ENCODE peak calls at places on chromosome 14, in ten cellular contexts. H, Z, O, B, R, U, W, K, L and G are unnamed samples.

GRCh38 chr14:99972748-99973466 is 92.3 kb upstream of the EVL start:
- DNase-seq in H (no peak), Z (no peak), O (no peak), B (no peak), R (no peak), U (no peak), W (no peak), K (no peak), L (peak; percentile 14), G (no peak)

GRCh38 chr14:99939421-99939820 is 125.8 kb upstream of the EVL start:
- DNase-seq in H (no peak), Z (no peak), O (no peak), B (no peak), R (no peak), U (no peak), W (no peak), K (no peak), L (no peak), G (no peak)

GRCh38 chr14:102900631-102901571 is 21.6 kb upstream of the AMN start:
- DNase-seq in H (no peak), Z (no peak), O (no peak), B (no peak), R (no peak), U (no peak), W (no peak), K (no peak), L (no peak), G (no peak)

GRCh38 chr14:53883739-53884138 is 72.9 kb downstream of the BMP4 start:
- DNase-seq in H (no peak), Z (no peak), O (no peak), B (no peak), R (no peak), U (no peak), W (no peak), K (no peak), L (no peak), G (no peak)

GRCh38 chr14:104149617-104150141 is 11.3 kb downstream of the KIF26A start:
- DNase-seq in H (peak; percentile 75), Z (no peak), O (no peak), B (peak; percentile 62), R (no peak), U (no peak), W (no peak), K (no peak), L (peak; percentile 27), G (no peak)

GRCh38 chr14:32820686-32821085 is 118.0 kb upstream of the NPAS3 start:
- DNase-seq in H (no peak), Z (no peak), O (no peak), B (peak; percentile 55), R (no peak), U (no peak), W (no peak), K (peak; percentile 43), L (no peak), G (no peak)

GRCh38 chr14:97602438-97603117 is 805.4 kb downstream of the VRK1 start:
- DNase-seq in H (no peak), Z (no peak), O (no peak), B (peak; percentile 3), R (no peak), U (no peak), W (no peak), K (no peak), L (no peak), G (peak; percentile 75)

GRCh38 chr14:87152701-87153100 is 840.3 kb downstream of the GALC start:
- DNase-seq in H (no peak), Z (no peak), O (no peak), B (no peak), R (peak; percentile 2), U (no peak), W (no peak), K (no peak), L (no peak), G (no peak)

GRCh38 chr14:92610849-92611271 is 97.3 kb downstream of the RIN3 start:
- DNase-seq in H (no peak), Z (no peak), O (no peak), B (no peak), R (no peak), U (no peak), W (no peak), K (no peak), L (no peak), G (no peak)
- H3K27ac ChIP-seq in H (peak overlapping the region; percentile 42), Z (no peak overlapping the region), O (no peak overlapping the region), B (no peak overlapping the region), R (no peak overlapping the region), U (no peak overlapping the region), W (no peak overlapping the region), K (no peak overlapping the region), L (no peak overlapping the region), G (no peak overlapping the region)

GRCh38 chr14:105480807-105481801 is 5.6 kb upstream of the CRIP1 start:
- DNase-seq in H (peak; percentile 96), Z (peak; percentile 91), O (peak; percentile 97), B (peak; percentile 92), R (peak; percentile 89), U (peak; percentile 84), W (peak; percentile 81), K (peak; percentile 91), L (peak; percentile 93), G (peak; percentile 96)

GRCh38 chr14:105482486-105483110 is 4.1 kb upstream of the CRIP1 start:
- DNase-seq in H (no peak), Z (no peak), O (no peak), B (no peak), R (no peak), U (no peak), W (no peak), K (no peak), L (no peak), G (no peak)

GRCh38 chr14:105480165-105480564 is 5.5 kb downstream of the CRIP2 start:
- DNase-seq in H (no peak), Z (no peak), O (no peak), B (peak; percentile 24), R (no peak), U (no peak), W (no peak), K (no peak), L (no peak), G (no peak)

GRCh38 chr14:105483300-105484068 is 3.2 kb upstream of the CRIP1 start:
- DNase-seq in H (no peak), Z (no peak), O (no peak), B (peak; percentile 63), R (no peak), U (no peak), W (no peak), K (no peak), L (no peak), G (no peak)

GRCh38 chr14:105481886-105482454 is 4.7 kb upstream of the CRIP1 start:
- DNase-seq in H (peak; percentile 95), Z (peak; percentile 93), O (peak; percentile 94), B (peak; percentile 97), R (peak; percentile 98), U (peak; percentile 88), W (peak; percentile 95), K (peak; percentile 95), L (peak; percentile 98), G (peak; percentile 94)
- H3K27me3 ChIP-seq in H (peaks cover 82% of the 10 kb centered on the region), Z (peaks cover 64% of the 10 kb centered on the region), O (no peaks in the 10 kb centered on the region), B (no peaks in the 10 kb centered on the region), R (no peaks in the 10 kb centered on the region), U (peaks cover 14% of the 10 kb centered on the region), W (peaks cover 17% of the 10 kb centered on the region), K (no peaks in the 10 kb centered on the region), L (peaks cover 14% of the 10 kb centered on the region), G (no peaks in the 10 kb centered on the region)

GRCh38 chr14:24395609-24396580 is 2.9 kb upstream of the NYNRIN start:
- DNase-seq in H (no peak), Z (no peak), O (no peak), B (no peak), R (no peak), U (no peak), W (no peak), K (no peak), L (peak; percentile 32), G (no peak)

GRCh38 chr14:24392327-24393098 is 6.3 kb upstream of the NYNRIN start:
- DNase-seq in H (no peak), Z (no peak), O (no peak), B (no peak), R (no peak), U (no peak), W (peak; percentile 67), K (no peak), L (peak; percentile 73), G (no peak)

GRCh38 chr14:24390696-24391468 is 7.9 kb upstream of the NYNRIN start:
- DNase-seq in H (no peak), Z (no peak), O (no peak), B (no peak), R (no peak), U (no peak), W (no peak), K (no peak), L (no peak), G (no peak)

GRCh38 chr14:24397639-24398297 is 1.0 kb upstream of the NYNRIN start:
- DNase-seq in H (no peak), Z (no peak), O (no peak), B (no peak), R (no peak), U (no peak), W (no peak), K (no peak), L (no peak), G (no peak)

GRCh38 chr14:24394275-24394674 is 4.5 kb upstream of the NYNRIN start:
- DNase-seq in H (no peak), Z (no peak), O (no peak), B (no peak), R (no peak), U (no peak), W (no peak), K (no peak), L (no peak), G (no peak)
- TF ChIP-seq CTCF in H (no peak), Z (no peak), O (no peak), B (no peak), R (no peak), U (no peak), W (no peak), K (no peak), L (no peak), G (no peak)

GRCh38 chr14:37594238-37594915 is 672 bp downstream of the FOXA1 start:
- DNase-seq in H (no peak), Z (peak; percentile 82), O (peak; percentile 80), B (peak; percentile 34), R (peak; percentile 80), U (no peak), W (peak; percentile 80), K (no peak), L (peak; percentile 84), G (no peak)

GRCh38 chr14:37597538-37598084 is 2.2 kb downstream of the TTC6 start:
- DNase-seq in H (no peak), Z (peak; percentile 69), O (peak; percentile 62), B (no peak), R (no peak), U (no peak), W (no peak), K (no peak), L (peak; percentile 41), G (no peak)

GRCh38 chr14:37594916-37595808 is at the start of the genes FOXA1 and TTC6:
- DNase-seq in H (peak; percentile 83), Z (peak; percentile 83), O (peak; percentile 82), B (no peak), R (peak; percentile 61), U (no peak), W (peak; percentile 24), K (no peak), L (peak; percentile 32), G (no peak)

GRCh38 chr14:37596790-37597189 is 1.4 kb downstream of the TTC6 start:
- DNase-seq in H (no peak), Z (no peak), O (no peak), B (no peak), R (no peak), U (no peak), W (no peak), K (no peak), L (no peak), G (no peak)

DNA sequence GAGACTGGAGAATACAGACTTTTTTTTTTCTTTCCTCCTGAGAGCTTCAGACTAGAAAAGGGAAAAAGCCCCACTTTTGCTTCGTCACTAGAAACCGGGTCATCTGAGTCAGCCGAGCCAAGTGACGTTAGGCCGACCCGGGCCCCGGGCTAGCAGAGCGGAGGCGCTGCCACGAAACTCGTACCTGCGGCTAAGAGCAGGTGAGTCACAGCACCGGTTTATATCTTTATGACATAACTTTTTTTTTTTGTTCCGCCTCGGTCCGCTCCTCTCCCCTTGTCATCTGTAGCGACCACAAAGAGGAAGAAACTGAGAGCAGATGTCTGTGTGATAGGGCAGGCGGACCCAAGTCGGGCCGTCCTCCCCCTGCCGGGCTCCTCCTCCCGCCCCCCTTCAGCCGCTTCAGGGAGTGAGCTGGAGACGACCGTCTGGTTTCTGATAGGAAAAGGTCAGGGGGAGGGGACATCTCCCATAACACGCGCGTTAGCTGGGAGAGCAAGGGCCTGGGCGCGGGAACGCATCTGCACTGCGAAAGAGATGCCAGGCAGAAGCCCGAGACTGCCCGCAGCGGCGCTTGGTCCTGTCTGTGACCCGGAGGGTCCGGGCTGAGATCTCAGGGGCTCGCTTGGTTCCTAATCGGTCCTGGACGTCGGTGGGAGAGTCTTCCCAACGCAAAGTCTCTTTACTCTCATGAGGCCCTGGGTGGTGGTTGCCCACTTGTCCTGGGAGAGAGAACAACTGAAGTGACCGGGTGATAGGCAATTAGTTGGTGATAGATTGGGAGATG is 573 bp downstream of the TTC6 start:
- DNase-seq in H (peak; percentile 90), Z (peak; percentile 68), O (peak; percentile 71), B (no peak), R (peak; percentile 63), U (no peak), W (peak; percentile 34), K (no peak), L (no peak), G (no peak)
- H3K27ac ChIP-seq in H (peak overlapping the region; percentile 80), Z (peak overlapping the region; percentile 92), O (peak overlapping the region; percentile 33), B (no peak overlapping the region), R (peak overlapping the region; percentile 47), U (no peak overlapping the region), W (no peak overlapping the region), K (no peak overlapping the region), L (no peak overlapping the region), G (no peak overlapping the region)